ENCODE peak calls at places on chromosome 4, in ten cellular contexts. One of them, this sample, is unnamed.

GRCh38 chr4:1050486-1051213 is 39.2 kb downstream of the FGFRL1 start:
- DNase-seq in IMR-90: no peak
- DNase-seq in HTR-8/SVneo: no peak
- DNase-seq in left ventricle myocardium inferior: peak
- DNase-seq in endothelial cell: no peak
- DNase-seq in brain microvascular endothelial cell: no peak
- DNase-seq in ELR: no peak
- DNase-seq in HAP-1: no peak
- DNase-seq in activated CD4-positive, alpha-beta T cell treated with anti-CD3 and anti-CD28 coated beads, Interleukin-2, amount 50 U/mL, for 1 hour: no peak
- DNase-seq in iris pigment epithelial cell: no peak
- DNase-seq in this sample: no peak

GRCh38 chr4:140556372-140557085 is 12.2 kb downstream of the UCP1 start:
- DNase-seq in IMR-90: no peak
- DNase-seq in HTR-8/SVneo: no peak
- DNase-seq in left ventricle myocardium inferior: no peak
- DNase-seq in endothelial cell: no peak
- DNase-seq in brain microvascular endothelial cell: no peak
- DNase-seq in ELR: no peak
- DNase-seq in HAP-1: peak
- DNase-seq in activated CD4-positive, alpha-beta T cell treated with anti-CD3 and anti-CD28 coated beads, Interleukin-2, amount 50 U/mL, for 1 hour: no peak
- DNase-seq in iris pigment epithelial cell: no peak
- DNase-seq in this sample: no peak

GRCh38 chr4:52894408-52894807 is 32.3 kb downstream of the RASL11B start:
- DNase-seq in IMR-90: no peak
- DNase-seq in HTR-8/SVneo: no peak
- DNase-seq in left ventricle myocardium inferior: no peak
- DNase-seq in endothelial cell: no peak
- DNase-seq in brain microvascular endothelial cell: no peak
- DNase-seq in ELR: no peak
- DNase-seq in HAP-1: no peak
- DNase-seq in activated CD4-positive, alpha-beta T cell treated with anti-CD3 and anti-CD28 coated beads, Interleukin-2, amount 50 U/mL, for 1 hour: no peak
- DNase-seq in iris pigment epithelial cell: peak
- DNase-seq in this sample: no peak

GRCh38 chr4:112279025-112279881 is 6.5 kb downstream of the TIFA start:
- DNase-seq in IMR-90: peak
- DNase-seq in HTR-8/SVneo: no peak
- DNase-seq in left ventricle myocardium inferior: no peak
- DNase-seq in endothelial cell: no peak
- DNase-seq in brain microvascular endothelial cell: no peak
- DNase-seq in ELR: no peak
- DNase-seq in HAP-1: no peak
- DNase-seq in activated CD4-positive, alpha-beta T cell treated with anti-CD3 and anti-CD28 coated beads, Interleukin-2, amount 50 U/mL, for 1 hour: no peak
- DNase-seq in iris pigment epithelial cell: no peak
- DNase-seq in this sample: no peak

GRCh38 chr4:120653790-120654189 is 268.7 kb downstream of the PRDM5 start:
- DNase-seq in IMR-90: no peak
- DNase-seq in HTR-8/SVneo: no peak
- DNase-seq in left ventricle myocardium inferior: no peak
- DNase-seq in endothelial cell: no peak
- DNase-seq in brain microvascular endothelial cell: no peak
- DNase-seq in ELR: no peak
- DNase-seq in HAP-1: no peak
- DNase-seq in activated CD4-positive, alpha-beta T cell treated with anti-CD3 and anti-CD28 coated beads, Interleukin-2, amount 50 U/mL, for 1 hour: no peak
- DNase-seq in iris pigment epithelial cell: no peak
- DNase-seq in this sample: no peak

GRCh38 chr4:119785963-119786362 is 157.4 kb upstream of the PDE5A start:
- DNase-seq in IMR-90: peak
- DNase-seq in HTR-8/SVneo: peak
- DNase-seq in left ventricle myocardium inferior: no peak
- DNase-seq in endothelial cell: no peak
- DNase-seq in brain microvascular endothelial cell: peak
- DNase-seq in ELR: peak
- DNase-seq in HAP-1: no peak
- DNase-seq in activated CD4-positive, alpha-beta T cell treated with anti-CD3 and anti-CD28 coated beads, Interleukin-2, amount 50 U/mL, for 1 hour: no peak
- DNase-seq in iris pigment epithelial cell: peak
- DNase-seq in this sample: no peak

GRCh38 chr4:140720387-140721087 is 35.6 kb downstream of the TBC1D9 start:
- DNase-seq in IMR-90: no peak
- DNase-seq in HTR-8/SVneo: no peak
- DNase-seq in left ventricle myocardium inferior: no peak
- DNase-seq in endothelial cell: no peak
- DNase-seq in brain microvascular endothelial cell: no peak
- DNase-seq in ELR: no peak
- DNase-seq in HAP-1: no peak
- DNase-seq in activated CD4-positive, alpha-beta T cell treated with anti-CD3 and anti-CD28 coated beads, Interleukin-2, amount 50 U/mL, for 1 hour: no peak
- DNase-seq in iris pigment epithelial cell: no peak
- DNase-seq in this sample: no peak

GRCh38 chr4:146472404-146472803 is 49.3 kb downstream of the SLC10A7 start:
- DNase-seq in IMR-90: no peak
- DNase-seq in HTR-8/SVneo: no peak
- DNase-seq in left ventricle myocardium inferior: no peak
- DNase-seq in endothelial cell: no peak
- DNase-seq in brain microvascular endothelial cell: no peak
- DNase-seq in ELR: no peak
- DNase-seq in HAP-1: peak
- DNase-seq in activated CD4-positive, alpha-beta T cell treated with anti-CD3 and anti-CD28 coated beads, Interleukin-2, amount 50 U/mL, for 1 hour: no peak
- DNase-seq in iris pigment epithelial cell: no peak
- DNase-seq in this sample: no peak

GRCh38 chr4:23881674-23882337 is 8.0 kb downstream of the PPARGC1A start:
- DNase-seq in IMR-90: no peak
- DNase-seq in HTR-8/SVneo: no peak
- DNase-seq in left ventricle myocardium inferior: no peak
- DNase-seq in endothelial cell: no peak
- DNase-seq in brain microvascular endothelial cell: no peak
- DNase-seq in ELR: no peak
- DNase-seq in HAP-1: no peak
- DNase-seq in activated CD4-positive, alpha-beta T cell treated with anti-CD3 and anti-CD28 coated beads, Interleukin-2, amount 50 U/mL, for 1 hour: no peak
- DNase-seq in iris pigment epithelial cell: no peak
- DNase-seq in this sample: no peak

GRCh38 chr4:3321295-3321889 is 28.6 kb downstream of the RGS12 start:
- DNase-seq in IMR-90: no peak
- DNase-seq in HTR-8/SVneo: no peak
- DNase-seq in left ventricle myocardium inferior: peak
- DNase-seq in endothelial cell: no peak
- DNase-seq in brain microvascular endothelial cell: no peak
- DNase-seq in ELR: no peak
- DNase-seq in HAP-1: no peak
- DNase-seq in activated CD4-positive, alpha-beta T cell treated with anti-CD3 and anti-CD28 coated beads, Interleukin-2, amount 50 U/mL, for 1 hour: no peak
- DNase-seq in iris pigment epithelial cell: peak
- DNase-seq in this sample: no peak

GRCh38 chr4:139950568-139950967 is 203.4 kb downstream of the MAML3 start:
- DNase-seq in IMR-90: no peak
- DNase-seq in HTR-8/SVneo: no peak
- DNase-seq in left ventricle myocardium inferior: no peak
- DNase-seq in endothelial cell: no peak
- DNase-seq in brain microvascular endothelial cell: peak
- DNase-seq in ELR: peak
- DNase-seq in HAP-1: no peak
- DNase-seq in activated CD4-positive, alpha-beta T cell treated with anti-CD3 and anti-CD28 coated beads, Interleukin-2, amount 50 U/mL, for 1 hour: no peak
- DNase-seq in iris pigment epithelial cell: peak
- DNase-seq in this sample: peak

GRCh38 chr4:7150083-7150635 is 42.2 kb upstream of the SORCS2 start:
- DNase-seq in IMR-90: no peak
- DNase-seq in HTR-8/SVneo: no peak
- DNase-seq in left ventricle myocardium inferior: no peak
- DNase-seq in endothelial cell: no peak
- DNase-seq in brain microvascular endothelial cell: no peak
- DNase-seq in ELR: no peak
- DNase-seq in HAP-1: no peak
- DNase-seq in activated CD4-positive, alpha-beta T cell treated with anti-CD3 and anti-CD28 coated beads, Interleukin-2, amount 50 U/mL, for 1 hour: no peak
- DNase-seq in iris pigment epithelial cell: no peak
- DNase-seq in this sample: no peak

GRCh38 chr4:105433421-105433820 is 40.4 kb downstream of the PPA2 start:
- DNase-seq in IMR-90: no peak
- DNase-seq in HTR-8/SVneo: no peak
- DNase-seq in left ventricle myocardium inferior: no peak
- DNase-seq in endothelial cell: no peak
- DNase-seq in brain microvascular endothelial cell: no peak
- DNase-seq in ELR: no peak
- DNase-seq in HAP-1: no peak
- DNase-seq in activated CD4-positive, alpha-beta T cell treated with anti-CD3 and anti-CD28 coated beads, Interleukin-2, amount 50 U/mL, for 1 hour: no peak
- DNase-seq in iris pigment epithelial cell: no peak
- DNase-seq in this sample: no peak

This sample was measured in stimulated activated CD8-positive, alpha-beta memory T cell treated with anti-CD3 and anti-CD28 coated beads, Interleukin-2, amount 100 ng/mL, for 48 hours.